ENCODE peak calls at places on chromosomes 6 and 20, in seven cellular contexts. J is Kasumi-1, S is left ventricle myocardium inferior, K is ELR, E is GM04504, D is progenitor cell of endocrine pancreas, Y is left lobe of liver. A is an unnamed sample.

GRCh38 chr6:29887330-29887818 is 55.0 kb upstream of the HLA-A start:
- DNase-seq in J (no peak), S (peak), K (peak), E (peak), D (no peak), Y (peak), A (no peak)

GRCh38 chr6:41642090-41642959 is 4.1 kb downstream of the MDFI start:
- DNase-seq in J (no peak), S (no peak), K (no peak), E (no peak), D (no peak), Y (no peak), A (peak)

GRCh38 chr6:42021847-42022754 is 28.2 kb upstream of the TAF8 start:
- DNase-seq in J (no peak), S (no peak), K (no peak), E (no peak), D (no peak), Y (no peak), A (no peak)

GRCh38 chr20:42359617-42360016 is 741.4 kb upstream of the CHD6 start:
- DNase-seq in J (no peak), S (no peak), K (no peak), E (no peak), D (no peak), Y (no peak), A (no peak)

GRCh38 chr6:166512567-166512966 is 73.9 kb downstream of the RAMACL start:
- DNase-seq in J (no peak), S (no peak), K (no peak), E (no peak), D (no peak), Y (no peak), A (no peak)

GRCh38 chr6:138089325-138089724 is 17.9 kb downstream of the PERP start:
- DNase-seq in J (no peak), S (no peak), K (no peak), E (no peak), D (no peak), Y (no peak), A (no peak)

GRCh38 chr6:10084276-10084993 is 330.4 kb downstream of the TFAP2A start:
- DNase-seq in J (no peak), S (no peak), K (no peak), E (no peak), D (no peak), Y (no peak), A (no peak)

GRCh38 chr20:21435576-21435975 is 38.2 kb upstream of the NKX2-4 start:
- DNase-seq in J (no peak), S (no peak), K (peak), E (no peak), D (no peak), Y (no peak), A (no peak)

GRCh38 chr6:116564296-116564695 is 7.0 kb upstream of the RWDD1 start:
- DNase-seq in J (no peak), S (no peak), K (peak), E (no peak), D (no peak), Y (no peak), A (no peak)

GRCh38 chr20:44651507-44652373 is at the start of gene ADA:
- DNase-seq in J (peak), S (peak), K (peak), E (no peak), D (peak), Y (peak), A (peak)

GRCh38 chr6:7042056-7042653 is 65.6 kb upstream of the RREB1 start:
- DNase-seq in J (peak), S (no peak), K (peak), E (no peak), D (no peak), Y (peak), A (peak)

GRCh38 chr6:163828038-163828790 is 413.7 kb downstream of the QKI start:
- DNase-seq in J (no peak), S (peak), K (no peak), E (no peak), D (no peak), Y (no peak), A (no peak)

GRCh38 chr6:1477432-1478090 is 88.2 kb downstream of the FOXF2 start:
- DNase-seq in J (no peak), S (no peak), K (peak), E (no peak), D (no peak), Y (no peak), A (no peak)

GRCh38 chr20:20448891-20449290 is 81.0 kb downstream of the INSM1 start:
- DNase-seq in J (no peak), S (no peak), K (no peak), E (no peak), D (no peak), Y (no peak), A (no peak)

GRCh38 chr20:4937422-4938319 is 63.6 kb downstream of the SLC23A2 start:
- DNase-seq in J (no peak), S (no peak), K (no peak), E (no peak), D (no peak), Y (no peak), A (no peak)

GRCh38 chr6:4693158-4693557 is 83.0 kb upstream of the CDYL start:
- DNase-seq in J (no peak), S (no peak), K (no peak), E (no peak), D (no peak), Y (no peak), A (no peak)

GRCh38 chr20:57221916-57222630 is 44.4 kb downstream of the BMP7 start:
- DNase-seq in J (no peak), S (no peak), K (no peak), E (no peak), D (no peak), Y (no peak), A (no peak)

GRCh38 chr20:25310921-25311728 is 63.2 kb downstream of the PYGB start:
- DNase-seq in J (no peak), S (no peak), K (peak), E (peak), D (no peak), Y (no peak), A (peak)

GRCh38 chr6:53103993-53104675 is 38.9 kb downstream of the FBXO9 start:
- DNase-seq in J (peak), S (no peak), K (peak), E (no peak), D (no peak), Y (no peak), A (no peak)

GRCh38 chr6:142822882-142823578 is 121.9 kb downstream of the HIVEP2 start:
- DNase-seq in J (peak), S (no peak), K (no peak), E (no peak), D (no peak), Y (no peak), A (no peak)

GRCh38 chr6:20454201-20454824 is 52.6 kb downstream of the E2F3 start:
- DNase-seq in J (no peak), S (no peak), K (no peak), E (no peak), D (no peak), Y (no peak), A (no peak)

GRCh38 chr6:108250240-108250866 is 10.5 kb downstream of the SNX3 start:
- DNase-seq in J (peak), S (no peak), K (peak), E (no peak), D (no peak), Y (no peak), A (no peak)

GRCh38 chr6:159996087-159996622 is 27.3 kb downstream of the IGF2R start:
- DNase-seq in J (no peak), S (no peak), K (no peak), E (no peak), D (no peak), Y (no peak), A (no peak)

GRCh38 chr6:21144928-21145327 is 448.6 kb upstream of the SOX4 start:
- DNase-seq in J (no peak), S (no peak), K (no peak), E (no peak), D (no peak), Y (no peak), A (no peak)

GRCh38 chr6:170284866-170285469 is 5.9 kb downstream of the DLL1 start:
- DNase-seq in J (no peak), S (no peak), K (no peak), E (no peak), D (no peak), Y (peak), A (no peak)

GRCh38 chr6:108726726-108727339 is 121.4 kb upstream of the ARMC2 start:
- DNase-seq in J (no peak), S (no peak), K (no peak), E (no peak), D (no peak), Y (peak), A (no peak)

GRCh38 chr20:42706762-42707161 is 482.9 kb downstream of the PTPRT start:
- DNase-seq in J (no peak), S (no peak), K (no peak), E (no peak), D (no peak), Y (no peak), A (no peak)

GRCh38 chr6:36547646-36548400 is 544 bp upstream of the STK38 start:
- DNase-seq in J (no peak), S (no peak), K (no peak), E (no peak), D (no peak), Y (no peak), A (no peak)

GRCh38 chr6:19209202-19209601 is 628.0 kb upstream of the ID4 start:
- DNase-seq in J (no peak), S (no peak), K (no peak), E (no peak), D (no peak), Y (no peak), A (no peak)

GRCh38 chr20:63454729-63455567 is 17.5 kb downstream of the KCNQ2 start:
- DNase-seq in J (no peak), S (no peak), K (no peak), E (no peak), D (no peak), Y (no peak), A (no peak)

GRCh38 chr6:144741659-144742058 is 456.5 kb downstream of the UTRN start:
- DNase-seq in J (no peak), S (no peak), K (no peak), E (no peak), D (no peak), Y (no peak), A (no peak)

GRCh38 chr6:170039156-170040114 is 251.4 kb downstream of the DLL1 start:
- DNase-seq in J (no peak), S (no peak), K (no peak), E (no peak), D (no peak), Y (peak), A (no peak)

GRCh38 chr6:89026151-89026550 is 54.4 kb upstream of the PNRC1 start:
- DNase-seq in J (no peak), S (no peak), K (no peak), E (no peak), D (no peak), Y (no peak), A (no peak)

GRCh38 chr6:15148356-15149058 is 97.4 kb upstream of the JARID2 start:
- DNase-seq in J (no peak), S (no peak), K (peak), E (peak), D (no peak), Y (no peak), A (no peak)

GRCh38 chr6:85432554-85432953 is 17.3 kb upstream of the NT5E start:
- DNase-seq in J (no peak), S (no peak), K (no peak), E (no peak), D (no peak), Y (no peak), A (no peak)

GRCh38 chr6:90739339-90739738 is 152.5 kb upstream of the MAP3K7 start:
- DNase-seq in J (no peak), S (no peak), K (no peak), E (no peak), D (no peak), Y (no peak), A (no peak)

GRCh38 chr6:48613221-48613949 is 502.4 kb upstream of the PTCHD4 start:
- DNase-seq in J (no peak), S (no peak), K (no peak), E (no peak), D (no peak), Y (no peak), A (no peak)